ENCODE peak calls at places on chromosomes 16 and 17, in six cellular contexts. H is dorsolateral prefrontal cortex, D is GM23248, F is Peyer's patch, B is psoas muscle, S is Panc1. U is an unnamed sample.

GRCh38 chr16:77807-78443 is at the start of gene MPG:
- DNase-seq in B (peak), S (no peak), H (peak), D (peak), F (peak), U (no peak)

GRCh38 chr17:82638183-82638773 is 10.0 kb downstream of the WDR45B start:
- DNase-seq in S (no peak), D (no peak), H (no peak), F (no peak), B (no peak), U (no peak)

GRCh38 chr17:17090642-17091103 is 48.4 kb downstream of the MPRIP start:
- DNase-seq in B (no peak), H (no peak), D (no peak), S (no peak), F (peak), U (no peak)

GRCh38 chr16:88681709-88682451 is 4.4 kb downstream of the SNAI3 start:
- DNase-seq in F (no peak), H (peak), S (no peak), B (no peak), D (peak), U (no peak)

GRCh38 chr17:18319604-18320256 is 4.6 kb downstream of the SMCR8 start:
- DNase-seq in D (peak), F (no peak), B (no peak), S (no peak), H (no peak), U (no peak)

GRCh38 chr17:78979780-78980623 is at the start of gene LGALS3BP:
- DNase-seq in S (no peak), D (peak), B (peak), F (peak), H (peak), U (no peak)

GRCh38 chr17:34692932-34693331 is 113.5 kb downstream of the TMEM132E start:
- DNase-seq in F (no peak), D (no peak), H (no peak), B (no peak), S (no peak), U (no peak)

GRCh38 chr16:19071811-19072777 is 4.7 kb downstream of the COQ7 start:
- DNase-seq in H (peak), D (peak), S (no peak), B (peak), F (peak), U (no peak)

GRCh38 chr16:81401035-81401950 is 43.3 kb upstream of the CMIP start:
- DNase-seq in D (peak), B (peak), H (no peak), S (no peak), F (no peak), U (no peak)

GRCh38 chr16:66905633-66906539 is 12.8 kb downstream of the CDH16 start:
- DNase-seq in B (no peak), H (no peak), D (no peak), F (peak), S (no peak), U (no peak)

GRCh38 chr16:9816644-9817043 is 365.6 kb downstream of the GRIN2A start:
- DNase-seq in F (no peak), H (no peak), S (no peak), D (no peak), B (no peak), U (no peak)

GRCh38 chr17:14886200-14886739 is 378.9 kb downstream of the PMP22 start:
- DNase-seq in S (no peak), H (no peak), F (no peak), B (no peak), D (peak), U (no peak)

GRCh38 chr17:7711356-7711755 is 6.2 kb upstream of the DNAH2 start:
- DNase-seq in S (no peak), H (no peak), F (no peak), D (no peak), B (no peak), U (no peak)

GRCh38 chr17:72416054-72416691 is 295.4 kb downstream of the SOX9 start:
- DNase-seq in F (peak), D (no peak), S (no peak), B (no peak), H (no peak), U (no peak)

GRCh38 chr16:57151369-57151768 is 34.5 kb downstream of the PSME3IP1 start:
- DNase-seq in F (no peak), B (no peak), H (no peak), S (no peak), D (no peak), U (no peak)

GRCh38 chr17:30476726-30477082 is 504 bp upstream of the GOSR1 start:
- DNase-seq in D (peak), S (no peak), F (no peak), B (no peak), H (no peak), U (no peak)

GRCh38 chr16:10949424-10949970 is 5.1 kb downstream of the CLEC16A start:
- DNase-seq in B (no peak), H (no peak), S (no peak), F (no peak), D (peak), U (no peak)

GRCh38 chr16:75160386-75160785 is 12.1 kb downstream of the ZFP1 start:
- DNase-seq in D (no peak), F (no peak), B (no peak), H (no peak), S (no peak), U (no peak)

GRCh38 chr16:56673916-56674315 is 4.3 kb downstream of the MT1H start:
- DNase-seq in S (no peak), B (no peak), H (no peak), F (peak), D (peak), U (no peak)

GRCh38 chr17:45376606-45377005 is 56.1 kb downstream of the ARHGAP27 start:
- DNase-seq in D (no peak), B (no peak), H (no peak), S (no peak), F (peak), U (no peak)

GRCh38 chr16:24117680-24118079 is 138.5 kb upstream of the CACNG3 start:
- DNase-seq in D (no peak), B (no peak), S (no peak), H (no peak), F (no peak), U (no peak)

GRCh38 chr17:83064021-83064731 is 15.2 kb upstream of the METRNL start:
- DNase-seq in B (no peak), D (no peak), H (no peak), F (peak), S (no peak), U (no peak)

GRCh38 chr16:81601008-81601428 is 156.4 kb downstream of the CMIP start:
- DNase-seq in S (no peak), D (peak), H (peak), F (no peak), B (no peak), U (no peak)

GRCh38 chr17:38733315-38734234 is 3.4 kb downstream of the CISD3 start:
- DNase-seq in D (no peak), S (no peak), F (peak), B (no peak), H (no peak), U (no peak)

DNA sequence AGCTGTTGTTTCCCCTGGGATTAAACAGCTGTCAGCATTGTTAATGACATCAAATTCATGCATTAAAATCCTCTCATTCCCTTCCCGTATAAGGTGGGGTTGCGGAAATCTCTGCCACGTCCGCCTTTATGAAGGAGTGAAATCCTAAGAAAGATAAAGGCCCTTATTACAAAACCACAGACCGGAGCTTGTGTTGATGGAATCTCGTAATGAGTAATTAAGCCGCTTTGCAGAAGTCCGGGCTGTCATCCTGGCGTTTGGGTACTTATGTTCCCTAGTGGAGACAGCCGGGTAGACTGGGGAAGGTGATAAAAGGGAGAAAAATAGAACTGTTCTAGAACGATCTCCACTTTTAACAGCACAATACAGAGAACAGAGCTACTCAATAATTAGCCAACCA is 627.5 kb downstream of the MAF start:
- DNase-seq in S (no peak), F (no peak), B (no peak), D (no peak), H (no peak), U (no peak)
- H3K4me3 ChIP-seq in S (no peak), F (no peak), B (peak), D (no peak), H (peak), U (no peak)

DNA sequence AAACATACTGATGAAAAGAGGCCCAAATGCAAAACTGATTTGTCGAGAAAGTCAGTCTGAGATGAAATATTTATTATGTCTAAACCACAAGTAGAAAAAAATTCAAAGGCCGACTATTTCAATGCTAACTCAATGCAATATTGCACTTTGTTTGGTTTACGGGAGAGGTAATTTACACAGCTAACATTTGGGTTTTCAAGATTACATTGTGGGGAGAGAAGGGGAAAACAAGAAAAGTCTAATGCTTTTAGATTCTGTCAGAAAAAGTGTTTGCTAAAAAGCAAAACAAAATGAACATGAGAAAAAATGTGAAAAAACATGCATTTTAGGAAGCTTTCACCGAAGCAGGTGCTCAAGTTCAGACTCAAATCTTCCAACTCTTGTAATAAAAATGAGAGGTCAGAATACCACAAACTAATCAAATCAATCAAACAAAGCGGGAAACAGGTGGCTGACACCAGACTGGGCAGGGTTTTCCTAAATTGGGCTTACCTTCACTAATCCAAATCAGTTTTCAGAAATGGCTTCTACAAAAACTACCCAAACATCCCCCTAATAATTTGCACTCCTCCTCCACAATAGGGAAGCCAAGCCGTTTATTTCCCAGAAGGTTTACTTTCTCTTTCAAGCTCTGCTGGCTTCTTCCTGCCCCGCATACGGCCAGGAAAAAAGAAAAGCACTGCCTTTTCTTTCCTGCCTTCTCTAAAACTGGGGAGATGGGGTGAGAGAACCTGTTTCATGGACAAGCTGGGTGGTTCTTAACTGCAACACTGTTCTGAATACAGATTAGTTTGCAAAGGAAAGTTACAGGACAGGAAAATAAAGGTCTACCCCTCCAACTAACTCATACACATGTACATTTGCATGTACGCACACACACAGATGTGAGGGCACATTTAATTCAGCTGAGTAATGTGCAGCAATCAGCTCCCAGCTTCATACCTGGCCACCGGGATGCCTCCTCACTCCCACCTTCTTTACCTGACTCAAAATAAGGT is 9.3 kb downstream of the STAT3 start:
- DNase-seq in S (no peak), H (no peak), F (no peak), B (no peak), D (peak), U (no peak)
- H3K4me3 ChIP-seq in S (peak), H (peak), F (peak), B (peak), D (peak), U (peak)

DNA sequence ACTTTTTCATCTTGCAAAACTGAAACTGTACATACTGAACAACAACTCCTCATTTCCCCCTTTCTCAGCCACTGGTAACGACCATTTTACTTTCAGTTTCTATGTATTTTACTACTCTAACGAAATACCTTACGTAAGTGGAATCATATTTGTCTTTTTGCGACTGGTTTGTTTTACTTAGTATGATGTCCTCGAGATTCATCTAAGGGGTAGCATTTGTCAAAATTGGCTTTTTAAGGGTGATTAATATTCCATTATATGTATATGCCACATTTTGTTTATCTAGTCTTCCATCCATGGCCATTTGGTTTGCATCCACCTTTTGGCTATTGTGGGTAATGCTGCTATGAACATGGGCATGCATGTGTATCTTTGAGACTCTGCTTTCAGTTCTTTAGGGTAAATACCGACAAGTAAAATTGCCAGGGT is 10.4 kb downstream of the KPNB1 start:
- DNase-seq in F (no peak), S (no peak), B (no peak), H (no peak), D (peak), U (no peak)
- H3K4me3 ChIP-seq in F (no peak), S (no peak), B (no peak), H (no peak), D (no peak), U (no peak)

GRCh38 chr16:4795181-4795827 is at the start of gene SMIM22:
- DNase-seq in D (no peak), H (no peak), B (no peak), F (peak), S (no peak), U (no peak)
- H3K4me3 ChIP-seq in D (no peak), H (no peak), B (no peak), F (peak), S (no peak), U (no peak)

GRCh38 chr16:48810803-48811453 is 200.9 kb upstream of the N4BP1 start:
- DNase-seq in F (no peak), D (no peak), H (no peak), S (no peak), B (no peak), U (no peak)

GRCh38 chr16:48811478-48811877 is 201.5 kb upstream of the N4BP1 start:
- DNase-seq in S (no peak), F (no peak), D (no peak), H (no peak), B (no peak), U (no peak)

GRCh38 chr16:48812856-48813255 is 202.9 kb upstream of the N4BP1 start:
- DNase-seq in H (no peak), F (no peak), S (no peak), D (no peak), B (no peak), U (no peak)

GRCh38 chr16:48813485-48813884 is 203.5 kb upstream of the N4BP1 start:
- DNase-seq in S (no peak), F (no peak), B (no peak), D (no peak), H (no peak), U (no peak)

GRCh38 chr16:48810436-48810802 is 200.4 kb upstream of the N4BP1 start:
- DNase-seq in H (no peak), B (no peak), D (no peak), S (no peak), F (no peak), U (no peak)
- H3K4me3 ChIP-seq in H (peak), B (no peak), D (no peak), S (no peak), F (peak), U (no peak)

GRCh38 chr16:14333361-14333760 is 262.2 kb downstream of the MRTFB start:
- DNase-seq in S (no peak), D (no peak), B (no peak), H (no peak), F (no peak), U (no peak)
- H3K4me3 ChIP-seq in S (no peak), D (no peak), B (no peak), H (no peak), F (no peak), U (no peak)

GRCh38 chr17:62009220-62009619 is 55.9 kb downstream of the MED13 start:
- DNase-seq in D (no peak), H (no peak), S (no peak), B (no peak), F (no peak), U (no peak)

GRCh38 chr17:62004388-62004787 is 60.7 kb downstream of the MED13 start:
- DNase-seq in B (no peak), D (no peak), S (no peak), H (no peak), F (no peak), U (no peak)

GRCh38 chr17:62008294-62008693 is 56.8 kb downstream of the MED13 start:
- DNase-seq in D (no peak), H (no peak), S (no peak), F (no peak), B (no peak), U (no peak)
- H3K4me3 ChIP-seq in D (no peak), H (no peak), S (no peak), F (no peak), B (no peak), U (no peak)

GRCh38 chr16:85057212-85057889 is 29.8 kb downstream of the KIAA0513 start:
- DNase-seq in H (no peak), F (no peak), B (no peak), D (no peak), S (no peak), U (no peak)

GRCh38 chr16:85055503-85056210 is 28.1 kb downstream of the KIAA0513 start:
- DNase-seq in H (no peak), F (no peak), B (no peak), D (peak), S (no peak), U (no peak)

GRCh38 chr16:85056211-85056748 is 28.7 kb downstream of the KIAA0513 start:
- DNase-seq in S (no peak), F (no peak), B (no peak), D (peak), H (no peak), U (no peak)

GRCh38 chr16:85052536-85052935 is 24.9 kb downstream of the KIAA0513 start:
- DNase-seq in H (no peak), F (no peak), B (no peak), D (no peak), S (no peak), U (no peak)

GRCh38 chr16:85054948-85055502 is 27.4 kb downstream of the KIAA0513 start:
- DNase-seq in F (no peak), H (no peak), S (no peak), B (no peak), D (no peak), U (no peak)
- H3K4me3 ChIP-seq in F (peak), H (peak), S (peak), B (peak), D (peak), U (no peak)

U was measured in epithelial cell of proximal tubule.